ENCODE peak calls at places on chromosome 5, in five cellular contexts. Y, S, O, P and G are unnamed samples.

GRCh38 chr5:65982635-65983034 is 56.3 kb downstream of the ERBIN start:
- DNase-seq in P (peak), Y (no peak), O (no peak), S (no peak), G (no peak)

GRCh38 chr5:38317887-38318286 is 59.5 kb downstream of the EGFLAM start:
- DNase-seq in O (no peak), P (no peak), Y (no peak), S (no peak), G (no peak)

GRCh38 chr5:136098171-136098570 is 34.5 kb upstream of the SMAD5 start:
- DNase-seq in S (no peak), O (no peak), Y (no peak), P (no peak), G (no peak)

GRCh38 chr5:129619782-129620181 is 128.1 kb upstream of the MINAR2 start:
- DNase-seq in O (no peak), P (no peak), Y (no peak), S (no peak), G (no peak)

GRCh38 chr5:136023935-136024645 is 4.7 kb upstream of the TGFBI start:
- DNase-seq in Y (peak), P (no peak), S (no peak), O (peak), G (peak)

GRCh38 chr5:136080113-136080482 is 51.3 kb downstream of the TGFBI start:
- DNase-seq in Y (no peak), O (no peak), P (no peak), S (no peak), G (no peak)

GRCh38 chr5:136043968-136044610 is 15.3 kb downstream of the TGFBI start:
- DNase-seq in P (no peak), Y (no peak), S (no peak), O (no peak), G (no peak)

GRCh38 chr5:11468334-11469039 is 435.8 kb downstream of the CTNND2 start:
- DNase-seq in S (no peak), Y (no peak), P (peak), O (no peak), G (no peak)

GRCh38 chr5:133814152-133814551 is 154.3 kb downstream of the C5orf15 start:
- DNase-seq in P (peak), S (no peak), O (no peak), Y (no peak), G (no peak)

DNA sequence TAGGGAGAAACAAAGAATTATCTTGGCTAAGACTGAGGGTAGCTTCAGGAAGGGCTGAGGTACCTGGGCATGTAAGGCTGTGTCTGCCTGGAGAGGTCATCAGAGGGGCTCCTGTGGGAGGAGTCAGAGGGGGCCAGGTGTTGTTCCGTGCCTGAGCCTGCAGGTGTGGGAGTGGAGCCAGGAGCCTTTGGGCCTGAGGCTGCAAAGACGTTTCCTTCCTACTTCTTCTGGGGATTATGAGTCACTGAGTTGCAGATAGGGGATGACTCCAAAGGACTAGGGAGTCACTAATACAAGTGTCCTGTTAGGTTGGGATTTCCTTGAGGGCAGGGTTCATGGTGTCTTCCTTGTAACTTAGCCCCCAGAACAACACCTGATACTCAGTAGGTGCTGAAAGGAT is 391.1 kb downstream of the ARHGEF28 start:
- DNase-seq in Y (peak), S (no peak), P (peak), O (no peak), G (no peak)
- TF ChIP-seq CTCF in Y (no peak), S (no peak), P (peak), O (no peak), G (no peak)

DNA sequence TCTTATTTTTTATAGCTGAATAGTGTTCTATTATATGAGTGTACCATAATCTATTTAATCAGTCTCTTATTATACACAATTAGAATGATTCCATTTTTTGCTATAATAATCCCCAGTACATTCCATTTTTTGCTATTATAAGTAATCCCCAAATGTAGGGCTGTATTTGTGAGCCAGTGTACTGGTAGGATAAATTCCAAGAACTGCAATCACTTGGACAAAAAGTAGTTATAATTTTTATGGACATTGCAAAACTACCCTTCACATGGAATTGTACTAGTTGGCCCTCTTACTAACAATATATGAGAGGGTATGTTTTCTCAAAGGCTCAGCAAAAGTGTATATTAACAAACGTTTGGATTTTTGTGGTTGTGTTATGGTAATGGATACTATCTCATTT is 481.7 kb upstream of the CLINT1 start:
- DNase-seq in Y (no peak), S (no peak), P (no peak), O (no peak), G (no peak)
- TF ChIP-seq CTCF in Y (no peak), S (no peak), P (no peak), O (no peak), G (no peak)

DNA sequence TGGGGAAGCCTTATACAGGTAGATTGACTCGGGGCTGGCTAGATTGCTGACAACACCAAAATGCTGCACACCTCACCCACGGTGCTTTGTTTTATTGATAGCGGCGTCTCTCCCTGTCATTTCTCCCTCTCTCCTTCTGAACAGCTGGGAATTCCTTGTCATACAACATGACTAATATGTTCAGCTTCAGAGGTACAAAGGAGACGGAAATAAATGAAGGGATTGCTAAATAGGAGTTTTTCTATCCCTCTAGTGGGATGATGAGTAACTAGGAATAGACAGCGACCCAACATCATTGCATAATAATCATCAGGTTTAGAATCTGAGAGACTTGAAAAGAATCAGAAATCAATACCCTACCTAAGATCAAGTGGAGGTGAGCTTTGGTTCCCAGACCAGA is 337.7 kb upstream of the PANK3 start:
- DNase-seq in S (no peak), Y (peak), P (peak), O (no peak), G (no peak)
- TF ChIP-seq CTCF in S (no peak), Y (no peak), P (no peak), O (no peak), G (no peak)

DNA sequence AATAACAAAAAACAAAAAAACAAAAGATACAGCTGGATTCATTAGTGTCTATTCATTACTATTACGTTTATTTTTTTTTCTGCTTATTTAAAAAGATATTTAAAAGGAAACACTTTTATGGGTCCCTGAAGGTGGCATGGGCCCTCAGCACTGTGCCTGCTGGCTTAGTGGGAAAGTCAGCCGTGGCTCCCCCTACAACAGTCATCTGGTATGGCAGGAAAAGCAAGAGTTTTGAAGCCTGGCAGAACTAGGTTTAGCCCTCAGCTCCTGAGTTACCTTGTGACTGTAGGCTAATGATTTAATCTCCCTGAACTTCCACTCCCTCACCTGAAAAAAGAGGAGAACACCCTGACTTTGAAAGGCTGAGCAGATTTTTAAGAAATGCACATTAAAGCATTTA is 135.6 kb downstream of the GOLPH3 start:
- DNase-seq in Y (no peak), P (no peak), O (no peak), S (no peak), G (no peak)
- TF ChIP-seq CTCF in Y (no peak), P (no peak), O (no peak), S (no peak), G (no peak)

GRCh38 chr5:80503641-80504040 is 15.7 kb downstream of the FAM151B start:
- DNase-seq in S (no peak), Y (no peak), P (no peak), O (no peak), G (no peak)

GRCh38 chr5:80508844-80509243 is 20.9 kb downstream of the FAM151B start:
- DNase-seq in O (no peak), P (no peak), S (no peak), Y (no peak), G (no peak)

GRCh38 chr5:80507663-80508062 is 19.8 kb downstream of the FAM151B start:
- DNase-seq in Y (no peak), P (no peak), O (no peak), S (no peak), G (no peak)

GRCh38 chr5:80502795-80503194 is 14.9 kb downstream of the FAM151B start:
- DNase-seq in O (no peak), Y (no peak), S (no peak), P (no peak), G (no peak)

GRCh38 chr5:80504833-80505232 is 16.9 kb downstream of the FAM151B start:
- DNase-seq in O (no peak), P (no peak), Y (no peak), S (no peak), G (no peak)
- TF ChIP-seq CTCF in O (no peak), P (no peak), Y (no peak), S (no peak), G (no peak)

GRCh38 chr5:36950586-36951457 is 74.3 kb downstream of the NIPBL start:
- DNase-seq in O (peak), S (no peak), Y (peak), P (peak), G (peak)
- TF ChIP-seq CTCF in O (no peak), S (no peak), Y (no peak), P (no peak), G (no peak)

DNA sequence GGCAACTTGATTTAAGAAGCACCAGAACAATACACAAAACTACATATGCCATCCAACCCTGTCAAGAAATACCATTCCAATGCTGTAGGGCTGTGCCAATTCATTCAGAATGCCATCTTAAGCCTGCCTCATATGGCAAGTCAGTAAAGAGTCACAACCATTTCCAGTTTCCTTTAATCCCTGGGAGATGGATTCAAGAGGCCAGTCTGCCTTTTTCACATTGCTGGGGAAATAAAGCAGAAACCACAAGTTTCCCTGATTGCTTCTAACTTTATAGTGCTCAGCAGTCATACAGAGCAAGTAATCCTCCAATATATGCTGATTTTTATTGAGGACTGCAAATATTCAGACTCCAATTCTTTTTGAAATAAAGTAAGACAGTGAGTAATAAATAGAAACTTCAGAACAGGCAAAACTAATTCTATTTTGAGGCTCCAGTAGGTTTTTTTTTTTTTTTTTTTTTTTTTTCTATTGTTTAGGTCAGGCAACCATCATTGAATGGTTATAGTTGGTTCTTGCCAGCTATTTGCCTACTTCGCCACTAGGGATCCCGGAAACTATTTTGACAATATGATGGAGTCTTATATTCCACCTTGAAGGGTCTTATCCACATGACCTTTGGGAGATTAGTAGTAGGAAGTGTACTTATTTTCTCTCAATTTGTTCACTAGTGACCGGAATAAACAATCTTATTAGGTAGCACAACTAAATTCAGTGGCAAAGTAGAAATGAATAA is 400.9 kb upstream of the MEF2C start:
- DNase-seq in O (no peak), Y (no peak), P (no peak), S (no peak), G (no peak)
- TF ChIP-seq CTCF in O (no peak), Y (no peak), P (no peak), S (no peak), G (no peak)

GRCh38 chr5:73596705-73597328 is 29.2 kb upstream of the ARHGEF28 start:
- DNase-seq in O (peak), P (peak), S (no peak), Y (peak), G (no peak)
- TF ChIP-seq CTCF in O (peak), P (peak), S (peak), Y (peak), G (peak)

DNA sequence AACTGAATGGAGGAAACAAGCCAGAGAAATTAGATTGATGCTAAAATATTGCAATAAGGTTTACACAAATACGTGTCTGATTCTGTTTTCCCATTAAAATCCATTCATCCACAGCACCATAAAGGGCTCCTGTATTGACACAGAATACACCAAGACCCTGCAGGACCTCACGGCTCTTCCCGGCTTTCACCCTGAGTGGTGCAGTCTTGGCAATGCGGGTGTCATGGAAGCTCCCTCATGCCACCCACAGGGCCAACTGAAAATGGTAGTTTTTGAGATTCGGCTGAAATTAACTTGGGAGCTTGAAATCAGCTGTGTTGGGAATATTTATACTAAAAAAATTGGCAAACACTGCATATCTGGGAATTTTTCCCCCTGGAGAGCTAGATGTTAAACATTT is 17.3 kb upstream of the EXOC3 start:
- DNase-seq in S (no peak), O (no peak), P (peak), Y (peak), G (no peak)
- TF ChIP-seq CTCF in S (peak), O (no peak), P (peak), Y (no peak), G (no peak)

GRCh38 chr5:138911441-138911840 is 36.3 kb upstream of the LRRTM2 start:
- DNase-seq in O (no peak), S (no peak), P (no peak), Y (no peak), G (no peak)

GRCh38 chr5:138910546-138911185 is 35.5 kb upstream of the LRRTM2 start:
- DNase-seq in P (no peak), O (peak), S (no peak), Y (no peak), G (no peak)

GRCh38 chr5:138912093-138912492 is 37.0 kb upstream of the LRRTM2 start:
- DNase-seq in P (no peak), O (no peak), Y (no peak), S (no peak), G (no peak)

GRCh38 chr5:138913773-138914172 is 38.6 kb upstream of the LRRTM2 start:
- DNase-seq in P (no peak), Y (no peak), O (no peak), S (no peak), G (no peak)

GRCh38 chr5:138914338-138914737 is 39.2 kb upstream of the LRRTM2 start:
- DNase-seq in Y (no peak), O (no peak), S (no peak), P (no peak), G (no peak)
- TF ChIP-seq CTCF in Y (no peak), O (no peak), S (no peak), P (no peak), G (no peak)